ENCODE peak calls at places on chromosome 1, in nine cellular contexts. N, X, A, T, Q, B, O, Y and G are unnamed samples. For H3K4me1, the result is how much of the 10 kb centered on the place peaks cover.

GRCh38 chr1:15260418-15261154 is 13.6 kb downstream of the FHAD1 start:
- DNase-seq in N (peak), X (no peak), A (no peak), T (no peak), Q (peak), B (no peak), O (no peak), Y (no peak), G (no peak)

GRCh38 chr1:18581420-18581880 is 49.2 kb upstream of the PAX7 start:
- DNase-seq in N (no peak), X (peak), A (no peak), T (no peak), Q (no peak), B (peak), O (peak), Y (peak), G (no peak)

GRCh38 chr1:8598060-8598724 is 219.2 kb downstream of the RERE start:
- DNase-seq in N (peak), X (no peak), A (no peak), T (no peak), Q (peak), B (peak), O (peak), Y (peak), G (peak)

GRCh38 chr1:200153277-200154055 is 126.0 kb downstream of the NR5A2 start:
- DNase-seq in N (no peak), X (no peak), A (no peak), T (no peak), Q (no peak), B (no peak), O (no peak), Y (no peak), G (no peak)

GRCh38 chr1:202084791-202085681 is 37.7 kb upstream of the GPR37L1 start:
- DNase-seq in N (no peak), X (no peak), A (no peak), T (peak), Q (no peak), B (peak), O (peak), Y (peak), G (no peak)

GRCh38 chr1:152786077-152786476 is at the start of gene LCE1E:
- DNase-seq in N (no peak), X (no peak), A (no peak), T (no peak), Q (no peak), B (no peak), O (no peak), Y (no peak), G (no peak)

GRCh38 chr1:201396859-201397464 is 2.2 kb downstream of the LAD1 start:
- DNase-seq in N (no peak), X (peak), A (no peak), T (peak), Q (no peak), B (peak), O (peak), Y (peak), G (no peak)

GRCh38 chr1:46489169-46489637 is 433 bp upstream of the DMBX1 start:
- DNase-seq in N (no peak), X (no peak), A (no peak), T (no peak), Q (no peak), B (no peak), O (no peak), Y (peak), G (no peak)

GRCh38 chr1:21296509-21297354 is 6.5 kb upstream of the ECE1 start:
- DNase-seq in N (no peak), X (no peak), A (no peak), T (no peak), Q (no peak), B (no peak), O (no peak), Y (no peak), G (no peak)

GRCh38 chr1:30312226-30312625 is 411.2 kb downstream of the MATN1 start:
- DNase-seq in N (no peak), X (no peak), A (no peak), T (no peak), Q (no peak), B (no peak), O (no peak), Y (no peak), G (no peak)

DNA sequence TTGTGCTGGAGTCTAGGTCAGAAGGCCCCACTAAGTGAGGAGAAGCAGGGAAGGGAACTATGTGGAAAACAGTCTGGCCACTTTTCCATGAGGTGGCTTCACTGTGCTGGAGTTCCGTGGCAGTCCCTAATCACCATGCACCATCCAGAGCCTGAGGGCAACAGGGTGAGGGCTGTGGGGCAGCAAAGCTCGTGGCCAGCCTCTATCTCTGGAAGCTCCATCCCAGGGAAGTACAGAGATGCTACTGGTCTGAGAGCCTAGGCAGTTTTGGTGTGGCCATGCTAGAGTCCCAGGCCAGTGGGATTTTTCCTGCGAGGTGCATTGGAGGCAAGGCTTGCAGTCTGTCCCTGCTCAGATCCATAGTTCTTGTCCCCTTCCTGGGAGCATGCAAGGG is 157.3 kb upstream of the LRRC7 start:
- DNase-seq in N (no peak), X (no peak), A (no peak), T (no peak), Q (no peak), B (no peak), O (no peak), Y (no peak), G (no peak)
- H3K4me1 ChIP-seq in N (under half), X (under half), A (under half), T (under half), Q (under half), B (under half), O (under half), Y (under half), G (under half)

GRCh38 chr1:155255243-155256100 is at the start of gene ENTREP3:
- DNase-seq in N (peak), X (peak), A (peak), T (peak), Q (peak), B (peak), O (peak), Y (peak), G (peak)

GRCh38 chr1:155253797-155254196 is 1.5 kb downstream of the ENTREP3 start:
- DNase-seq in N (no peak), X (no peak), A (no peak), T (no peak), Q (peak), B (no peak), O (no peak), Y (no peak), G (no peak)

GRCh38 chr1:155254714-155255242 is 505 bp downstream of the ENTREP3 start:
- DNase-seq in N (peak), X (peak), A (no peak), T (no peak), Q (no peak), B (no peak), O (no peak), Y (peak), G (peak)

GRCh38 chr1:155253208-155253607 is 2.1 kb downstream of the ENTREP3 start:
- DNase-seq in N (no peak), X (no peak), A (no peak), T (no peak), Q (no peak), B (no peak), O (no peak), Y (no peak), G (no peak)

DNA sequence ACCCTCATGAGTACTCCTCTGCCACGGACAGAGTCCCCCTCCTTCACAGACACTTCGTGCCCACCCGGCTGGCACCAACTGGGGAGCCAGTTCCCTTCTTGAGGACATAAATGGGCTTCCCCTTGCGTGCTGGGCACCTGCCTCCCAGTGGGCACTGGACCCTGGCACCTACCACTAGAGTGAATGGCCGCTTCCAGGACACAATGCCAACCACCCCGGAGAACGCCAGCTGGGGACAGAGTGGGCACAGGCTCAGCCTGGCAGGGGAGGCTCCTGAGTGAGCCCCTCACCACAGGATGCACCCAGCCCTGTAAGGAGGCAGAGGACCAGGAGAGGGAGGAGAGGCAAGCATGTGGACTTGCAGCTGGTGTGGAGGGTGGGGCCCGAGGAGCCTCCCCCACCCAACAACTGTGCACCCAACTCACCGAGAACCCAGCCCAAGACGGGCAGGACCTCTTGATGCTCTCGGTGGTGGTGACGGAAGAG is 1.0 kb downstream of the ENTREP3 start:
- DNase-seq in N (no peak), X (no peak), A (no peak), T (no peak), Q (no peak), B (no peak), O (no peak), Y (no peak), G (no peak)
- H3K27ac ChIP-seq in N (peak), X (no peak), A (peak), T (peak), Q (peak), B (peak), O (peak), Y (peak), G (peak)

GRCh38 chr1:179029293-179029692 is 3.6 kb downstream of the FAM20B start:
- DNase-seq in N (no peak), X (no peak), A (no peak), T (no peak), Q (no peak), B (no peak), O (no peak), Y (no peak), G (no peak)
- TF ChIP-seq POLR2A in N (no peak), X (no peak), A (no peak), T (no peak), Q (no peak), B (no peak), O (no peak), Y (no peak), G (no peak)

DNA sequence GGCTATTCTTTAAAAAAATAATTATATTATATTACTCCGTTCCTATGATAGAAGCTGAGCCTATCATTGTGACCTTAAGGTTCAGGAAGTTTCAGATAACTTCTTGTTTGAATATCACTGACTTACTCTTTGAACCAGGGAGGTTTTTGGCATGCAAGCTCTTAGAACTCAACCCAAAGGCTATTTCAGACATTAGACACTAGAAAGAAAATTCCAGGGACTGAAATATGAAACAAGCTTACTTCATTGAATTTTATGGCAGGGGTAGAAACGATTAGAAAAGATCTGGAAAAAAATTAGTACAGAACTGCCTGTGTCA is 159.6 kb downstream of the DENND1B start:
- DNase-seq in N (no peak), X (no peak), A (no peak), T (no peak), Q (no peak), B (no peak), O (no peak), Y (no peak), G (no peak)
- H3K4me1 ChIP-seq in N (under half), X (under half), A (under half), T (under half), Q (under half), B (under half), O (under half), Y (under half), G (under half)